ENCODE peak calls at places on chromosome 11, in eight cellular contexts. J, K, N, G, S, Z, V and O are unnamed samples.

GRCh38 chr11:62141111-62142042 is 17.6 kb downstream of the INCENP start:
- DNase-seq in J (no peak), K (no peak), N (no peak), G (no peak), S (no peak), Z (peak), V (peak), O (no peak)

GRCh38 chr11:4643084-4643483 is 698 bp upstream of the OR51E1 start:
- DNase-seq in J (no peak), K (no peak), N (no peak), G (no peak), S (no peak), Z (no peak), V (no peak), O (no peak)

GRCh38 chr11:17219016-17219415 is 11.2 kb upstream of the PIK3C2A start:
- DNase-seq in J (no peak), K (no peak), N (no peak), G (no peak), S (no peak), Z (no peak), V (no peak), O (no peak)

GRCh38 chr11:68012843-68013610 is 2.9 kb downstream of the ALDH3B1 start:
- DNase-seq in J (no peak), K (no peak), N (no peak), G (peak), S (no peak), Z (peak), V (no peak), O (no peak)

GRCh38 chr11:112270551-112271180 is 10.0 kb upstream of the PLET1 start:
- DNase-seq in J (no peak), K (no peak), N (no peak), G (no peak), S (no peak), Z (no peak), V (no peak), O (no peak)

GRCh38 chr11:71322192-71322735 is 69.9 kb upstream of the SHANK2 start:
- DNase-seq in J (no peak), K (no peak), N (no peak), G (no peak), S (no peak), Z (no peak), V (peak), O (no peak)

GRCh38 chr11:86888164-86888977 is 66.8 kb downstream of the FZD4 start:
- DNase-seq in J (no peak), K (peak), N (no peak), G (no peak), S (no peak), Z (no peak), V (no peak), O (no peak)

GRCh38 chr11:132045116-132045515 is 674.7 kb downstream of the NTM start:
- DNase-seq in J (no peak), K (no peak), N (no peak), G (no peak), S (no peak), Z (no peak), V (no peak), O (no peak)

GRCh38 chr11:122209619-122210377 is 93.8 kb upstream of the BLID start:
- DNase-seq in J (peak), K (no peak), N (no peak), G (no peak), S (no peak), Z (peak), V (no peak), O (no peak)

GRCh38 chr11:33835143-33835878 is 56.6 kb downstream of the LMO2 start:
- DNase-seq in J (peak), K (no peak), N (no peak), G (peak), S (no peak), Z (no peak), V (no peak), O (no peak)

GRCh38 chr11:13339196-13340153 is 61.9 kb downstream of the BMAL1 start:
- DNase-seq in J (peak), K (no peak), N (no peak), G (peak), S (no peak), Z (peak), V (no peak), O (no peak)

GRCh38 chr11:62055970-62056369 is 67.8 kb upstream of the INCENP start:
- DNase-seq in J (no peak), K (no peak), N (no peak), G (no peak), S (no peak), Z (no peak), V (no peak), O (no peak)

GRCh38 chr11:74004694-74005615 is 3.9 kb downstream of the UCP3 start:
- DNase-seq in J (no peak), K (no peak), N (peak), G (no peak), S (no peak), Z (no peak), V (peak), O (no peak)

GRCh38 chr11:132734217-132734616 is 798.1 kb downstream of the OPCML start:
- DNase-seq in J (no peak), K (no peak), N (no peak), G (no peak), S (no peak), Z (no peak), V (no peak), O (no peak)

GRCh38 chr11:44778200-44779100 is 51.7 kb downstream of the TSPAN18 start:
- DNase-seq in J (no peak), K (no peak), N (no peak), G (no peak), S (no peak), Z (no peak), V (peak), O (no peak)

GRCh38 chr11:111441443-111441842 is 62.4 kb upstream of the POU2AF1 start:
- DNase-seq in J (peak), K (no peak), N (no peak), G (no peak), S (no peak), Z (peak), V (no peak), O (no peak)

GRCh38 chr11:16945671-16946469 is 68.3 kb downstream of the PLEKHA7 start:
- DNase-seq in J (peak), K (peak), N (peak), G (peak), S (peak), Z (peak), V (no peak), O (no peak)

GRCh38 chr11:76807206-76807875 is 24.2 kb downstream of the TSKU start:
- DNase-seq in J (peak), K (peak), N (peak), G (no peak), S (peak), Z (peak), V (peak), O (no peak)

GRCh38 chr11:7639643-7640025 is 33.7 kb downstream of the CYB5R2 start:
- DNase-seq in J (no peak), K (no peak), N (no peak), G (no peak), S (peak), Z (no peak), V (no peak), O (no peak)

GRCh38 chr11:106091480-106092123 is 14.1 kb downstream of the AASDHPPT start:
- DNase-seq in J (peak), K (no peak), N (no peak), G (peak), S (no peak), Z (no peak), V (no peak), O (no peak)

GRCh38 chr11:15091620-15092019 is 18.2 kb downstream of the CALCB start:
- DNase-seq in J (no peak), K (no peak), N (no peak), G (no peak), S (peak), Z (no peak), V (no peak), O (no peak)

GRCh38 chr11:62337682-62338181 is 484 bp downstream of the ASRGL1 start:
- DNase-seq in J (peak), K (no peak), N (peak), G (peak), S (peak), Z (peak), V (peak), O (no peak)

GRCh38 chr11:94934362-94934761 is 39.0 kb downstream of the CWC15 start:
- DNase-seq in J (peak), K (peak), N (no peak), G (no peak), S (no peak), Z (no peak), V (no peak), O (no peak)

GRCh38 chr11:76785513-76785912 is 2.4 kb downstream of the TSKU start:
- DNase-seq in J (no peak), K (no peak), N (no peak), G (no peak), S (no peak), Z (no peak), V (no peak), O (no peak)

GRCh38 chr11:87926250-87926970 is 248.8 kb downstream of the RAB38 start:
- DNase-seq in J (no peak), K (no peak), N (no peak), G (peak), S (no peak), Z (no peak), V (no peak), O (no peak)

GRCh38 chr11:68932358-68932757 is 28.7 kb downstream of the IGHMBP2 start:
- DNase-seq in J (no peak), K (no peak), N (no peak), G (no peak), S (no peak), Z (no peak), V (peak), O (no peak)

GRCh38 chr11:4480577-4481539 is 1.6 kb upstream of the OR52K1 start:
- DNase-seq in J (peak), K (no peak), N (no peak), G (peak), S (no peak), Z (peak), V (no peak), O (no peak)

GRCh38 chr11:57426439-57426753 is 525 bp downstream of the SLC43A3 start:
- DNase-seq in J (no peak), K (no peak), N (no peak), G (no peak), S (no peak), Z (no peak), V (no peak), O (no peak)

GRCh38 chr11:17985517-17985916 is 27.3 kb downstream of the SERGEF start:
- DNase-seq in J (peak), K (no peak), N (no peak), G (peak), S (no peak), Z (no peak), V (no peak), O (no peak)

GRCh38 chr11:123587559-123587958 is 66.9 kb downstream of the SCN3B start:
- DNase-seq in J (no peak), K (no peak), N (no peak), G (no peak), S (no peak), Z (no peak), V (no peak), O (no peak)

GRCh38 chr11:33445761-33446161 is 188.6 kb downstream of the HIPK3 start:
- DNase-seq in J (peak), K (no peak), N (no peak), G (no peak), S (no peak), Z (no peak), V (no peak), O (no peak)

GRCh38 chr11:33027233-33027632 is 11.6 kb downstream of the DEPDC7 start:
- DNase-seq in J (no peak), K (no peak), N (no peak), G (no peak), S (no peak), Z (no peak), V (no peak), O (no peak)

GRCh38 chr11:8230178-8230859 is 33.4 kb downstream of the LMO1 start:
- DNase-seq in J (no peak), K (no peak), N (no peak), G (no peak), S (no peak), Z (no peak), V (no peak), O (no peak)

GRCh38 chr11:82771781-82772180 is 38.1 kb upstream of the FAM181B start:
- DNase-seq in J (no peak), K (no peak), N (no peak), G (peak), S (no peak), Z (no peak), V (no peak), O (no peak)

GRCh38 chr11:11843233-11843632 is 1.5 kb downstream of the USP47 start:
- DNase-seq in J (peak), K (no peak), N (no peak), G (peak), S (no peak), Z (no peak), V (no peak), O (no peak)

GRCh38 chr11:56876621-56877312 is 111.9 kb upstream of the OR5AK2 start:
- DNase-seq in J (no peak), K (no peak), N (no peak), G (peak), S (no peak), Z (no peak), V (no peak), O (no peak)

GRCh38 chr11:102882389-102883024 is 7.7 kb upstream of the MMP12 start:
- DNase-seq in J (no peak), K (no peak), N (no peak), G (no peak), S (no peak), Z (no peak), V (no peak), O (no peak)